ENCODE peak calls at places on chromosomes 12 and 14, in five cellular contexts. E is NCI-H1417; S is activated CD4-positive, alpha-beta T cell treated with anti-CD3 and anti-CD28 coated beads, Interleukin-2, amount 50 U/mL, for 48 hours; N is CD8-positive, alpha-beta T cell; V is activated CD4-positive, CD25-positive, alpha-beta regulatory T cell treated with anti-CD3 and anti-CD28 coated beads, Interleukin-2, amount 50 U/mL, for 72 hours. Z is an unnamed sample.

GRCh38 chr14:22689186-22689585 is 45.0 kb upstream of the OR6J1 start:
- DNase-seq in E (no peak), S (peak), N (no peak), V (no peak), Z (no peak)

GRCh38 chr14:94659953-94660946 is 48.1 kb downstream of the SERPINA3 start:
- DNase-seq in E (no peak), S (no peak), N (no peak), V (no peak), Z (no peak)

GRCh38 chr14:64861916-64862315 is 17.8 kb downstream of the SPTB start:
- DNase-seq in E (no peak), S (no peak), N (no peak), V (no peak), Z (no peak)

GRCh38 chr14:67815573-67816235 is 686 bp downstream of the ZFYVE26 start:
- DNase-seq in E (peak), S (no peak), N (no peak), V (no peak), Z (no peak)

GRCh38 chr12:62191747-62192485 is 68.3 kb upstream of the USP15 start:
- DNase-seq in E (peak), S (peak), N (peak), V (no peak), Z (no peak)

GRCh38 chr12:130982565-130983225 is 29.0 kb downstream of the ADGRD1 start:
- DNase-seq in E (no peak), S (no peak), N (no peak), V (no peak), Z (no peak)

GRCh38 chr14:74516451-74517155 is 23.0 kb downstream of the ISCA2 start:
- DNase-seq in E (no peak), S (no peak), N (no peak), V (no peak), Z (peak)

GRCh38 chr14:66918527-66918926 is 270.7 kb upstream of the GARIN2 start:
- DNase-seq in E (no peak), S (no peak), N (no peak), V (no peak), Z (no peak)

GRCh38 chr14:24673534-24674203 is 39.7 kb upstream of the GZMB start:
- DNase-seq in E (no peak), S (peak), N (peak), V (peak), Z (no peak)

GRCh38 chr14:33527023-33527634 is 423.7 kb downstream of the EGLN3 start:
- DNase-seq in E (no peak), S (no peak), N (no peak), V (no peak), Z (no peak)

GRCh38 chr12:39277416-39277815 is 165.5 kb downstream of the KIF21A start:
- DNase-seq in E (no peak), S (no peak), N (no peak), V (no peak), Z (no peak)

GRCh38 chr14:100734031-100734990 is 7.6 kb downstream of the DLK1 start:
- DNase-seq in E (peak), S (no peak), N (no peak), V (no peak), Z (peak)

GRCh38 chr12:3405821-3406220 is 85.2 kb upstream of the PRMT8 start:
- DNase-seq in E (no peak), S (no peak), N (no peak), V (no peak), Z (no peak)

GRCh38 chr14:73743431-73743931 is 29.3 kb upstream of the PNMA1 start:
- DNase-seq in E (no peak), S (peak), N (peak), V (no peak), Z (no peak)

GRCh38 chr14:71658261-71658860 is 273.9 kb upstream of the RGS6 start:
- DNase-seq in E (no peak), S (no peak), N (no peak), V (no peak), Z (no peak)

GRCh38 chr14:51419685-51420084 is 179.6 kb downstream of the TMX1 start:
- DNase-seq in E (no peak), S (no peak), N (peak), V (peak), Z (no peak)

GRCh38 chr12:49787672-49788071 is 40.5 kb downstream of the NCKAP5L start:
- DNase-seq in E (no peak), S (no peak), N (no peak), V (no peak), Z (no peak)

GRCh38 chr14:42429401-42429800 is 822.7 kb downstream of the LRFN5 start:
- DNase-seq in E (no peak), S (no peak), N (no peak), V (no peak), Z (no peak)

GRCh38 chr14:101175731-101176534 is 272.4 kb upstream of the RTL1 start:
- DNase-seq in E (peak), S (no peak), N (no peak), V (no peak), Z (no peak)

GRCh38 chr14:95156153-95156764 is 1.1 kb downstream of the DICER1 start:
- DNase-seq in E (peak), S (no peak), N (no peak), V (no peak), Z (no peak)

GRCh38 chr12:42482086-42482819 is 107.3 kb downstream of the PRICKLE1 start:
- DNase-seq in E (no peak), S (no peak), N (no peak), V (no peak), Z (no peak)

GRCh38 chr12:62192486-62193250 is 67.5 kb upstream of the USP15 start:
- DNase-seq in E (peak), S (peak), N (peak), V (peak), Z (peak)

GRCh38 chr12:109772622-109773321 is 59.1 kb downstream of the FAM222A start:
- DNase-seq in E (no peak), S (no peak), N (no peak), V (peak), Z (no peak)

GRCh38 chr14:101497910-101498860 is 63.1 kb upstream of the DIO3 start:
- DNase-seq in E (no peak), S (no peak), N (no peak), V (peak), Z (peak)

GRCh38 chr12:79127268-79127895 is 262.8 kb downstream of the SYT1 start:
- DNase-seq in E (no peak), S (no peak), N (no peak), V (no peak), Z (no peak)

GRCh38 chr12:31959701-31960391 is 631 bp downstream of the RESF1 start:
- DNase-seq in E (peak), S (peak), N (peak), V (peak), Z (peak)

GRCh38 chr12:130870442-130871285 is 1.2 kb upstream of the RAN start:
- DNase-seq in E (peak), S (peak), N (peak), V (peak), Z (peak)

GRCh38 chr14:51691176-51691575 is 39.5 kb downstream of the FRMD6 start:
- DNase-seq in E (no peak), S (no peak), N (no peak), V (no peak), Z (no peak)

GRCh38 chr14:77033622-77034521 is 5.4 kb upstream of the IRF2BPL start:
- DNase-seq in E (peak), S (peak), N (peak), V (peak), Z (peak)

GRCh38 chr12:70513441-70513840 is 123.8 kb downstream of the PTPRB start:
- DNase-seq in E (no peak), S (no peak), N (no peak), V (no peak), Z (no peak)

GRCh38 chr14:65042731-65043372 is 56.2 kb downstream of the FNTB start:
- DNase-seq in E (no peak), S (no peak), N (no peak), V (no peak), Z (no peak)

GRCh38 chr12:29713729-29714128 is 70.0 kb downstream of the TMTC1 start:
- DNase-seq in E (no peak), S (no peak), N (no peak), V (no peak), Z (no peak)

GRCh38 chr14:76348898-76349297 is 27.0 kb upstream of the ESRRB start:
- DNase-seq in E (peak), S (no peak), N (no peak), V (no peak), Z (peak)

Z was measured in tibial artery.